ENCODE peak calls at places on chromosomes 6 and 20, in eight cellular contexts. B, P, L, Q, Z, S, H and F are unnamed samples.

GRCh38 chr20:58652606-58653303 is 1.7 kb downstream of the STX16 start:
- DNase-seq in Z (no peak), Q (no peak), B (no peak), P (no peak), H (no peak), L (no peak), S (no peak), F (no peak)

GRCh38 chr20:19934792-19935491 is 82.2 kb upstream of the NAA20 start:
- DNase-seq in Q (peak), P (no peak), L (no peak), H (no peak), S (no peak), Z (no peak), B (no peak), F (no peak)

GRCh38 chr6:114377881-114378280 is 35.1 kb upstream of the HS3ST5 start:
- DNase-seq in Q (no peak), P (no peak), S (no peak), B (peak), L (no peak), Z (no peak), H (no peak), F (no peak)

GRCh38 chr6:162055365-162055764 is 672.2 kb downstream of the PRKN start:
- DNase-seq in S (no peak), H (no peak), Q (no peak), P (no peak), B (no peak), L (no peak), Z (no peak), F (no peak)

GRCh38 chr6:134708079-134708478 is 241.8 kb downstream of the ALDH8A1 start:
- DNase-seq in Z (no peak), S (no peak), H (no peak), B (no peak), P (no peak), Q (no peak), L (no peak), F (no peak)

GRCh38 chr6:1208876-1209275 is 103.0 kb upstream of the FOXQ1 start:
- DNase-seq in Q (no peak), P (no peak), H (no peak), Z (peak), L (no peak), B (peak), S (no peak), F (no peak)

GRCh38 chr20:11792229-11792953 is 125.3 kb upstream of the BTBD3 start:
- DNase-seq in H (no peak), Q (no peak), P (no peak), Z (no peak), S (no peak), B (no peak), L (no peak), F (no peak)

GRCh38 chr6:18742406-18742805 is 355.3 kb downstream of the RNF144B start:
- DNase-seq in L (no peak), P (no peak), Q (no peak), H (peak), Z (no peak), S (no peak), B (no peak), F (no peak)

GRCh38 chr6:157867155-157867559 is 44.1 kb downstream of the SNX9 start:
- DNase-seq in S (peak), L (peak), Q (no peak), P (no peak), H (peak), Z (peak), B (peak), F (no peak)

DNA sequence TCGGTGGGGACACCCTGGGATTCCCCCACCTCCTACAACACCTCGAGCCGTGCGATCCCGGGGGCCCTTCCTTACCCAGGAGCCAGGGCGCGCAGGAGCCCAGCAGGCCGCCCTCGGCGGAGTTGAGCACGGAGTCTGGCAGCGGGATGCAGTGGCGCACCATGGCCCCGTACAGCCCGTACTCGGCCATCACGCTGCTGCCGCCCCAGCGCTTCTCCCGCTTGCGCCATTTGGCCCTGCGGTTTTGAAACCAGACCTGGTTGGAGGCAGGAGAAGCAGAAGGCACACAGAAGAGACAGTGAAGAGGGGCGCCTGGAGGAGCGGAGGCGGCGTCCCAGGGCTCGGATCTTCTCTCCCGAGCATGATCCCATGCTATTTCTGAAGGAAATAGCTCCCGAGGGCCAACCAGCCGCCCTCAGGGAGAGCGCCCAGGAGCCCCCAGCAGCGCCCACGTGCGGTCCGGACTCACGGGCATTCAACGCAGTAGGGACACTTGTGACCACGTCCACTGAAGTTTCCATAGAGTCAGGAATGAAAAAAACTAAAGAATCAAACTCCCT is 4.3 kb downstream of the VSX1 start:
- DNase-seq in L (no peak), B (peak), Z (no peak), Q (peak), P (no peak), S (peak), H (peak), F (peak)
- TF ChIP-seq CTCF in L (no peak), B (no peak), Z (no peak), Q (no peak), P (no peak), S (no peak), H (no peak), F (no peak)

DNA sequence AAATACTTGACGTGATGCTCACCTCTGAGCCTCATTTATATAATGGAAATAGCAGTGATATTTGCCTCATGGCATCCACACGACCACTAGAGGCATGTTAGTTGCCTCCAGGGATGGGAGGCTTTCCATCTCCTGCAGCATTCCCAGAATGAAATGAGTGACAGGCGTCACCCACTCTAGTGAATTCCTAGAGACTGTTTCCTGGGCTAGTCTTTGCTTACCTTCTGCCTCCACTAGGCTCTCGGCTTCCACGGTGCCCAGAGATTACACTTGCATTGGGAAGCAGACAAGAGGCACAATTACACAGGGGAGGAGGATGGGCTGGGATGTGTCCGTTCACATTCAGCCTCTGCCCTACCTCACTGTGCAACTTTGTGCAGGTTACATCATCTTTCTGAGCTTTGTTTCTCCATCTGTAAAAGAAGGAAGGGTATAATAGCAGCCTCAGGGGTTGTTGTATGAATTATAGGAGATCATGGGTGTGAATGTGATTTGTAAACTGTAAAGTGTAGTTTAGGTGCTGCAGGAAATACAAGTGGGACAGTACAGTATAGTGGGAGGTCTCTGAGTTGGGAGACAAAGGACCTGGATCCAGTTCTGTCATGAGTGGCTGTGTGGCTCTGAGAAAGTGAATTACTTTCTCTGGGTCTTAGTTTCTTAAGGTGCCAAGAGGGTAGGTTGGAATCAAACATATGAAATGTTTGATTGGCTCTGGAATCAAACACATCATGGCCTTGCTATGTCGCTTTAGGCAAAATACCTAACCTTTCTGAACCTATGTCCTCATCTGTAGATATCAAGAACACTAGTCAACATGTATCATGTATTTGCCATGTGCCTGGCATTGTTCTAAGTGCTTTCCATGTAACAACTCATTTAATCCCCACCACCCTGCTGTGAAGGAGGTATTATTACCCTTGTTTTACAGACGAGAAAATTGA is 3.6 kb upstream of the VSTM2L start:
- DNase-seq in Q (no peak), S (no peak), L (no peak), H (no peak), P (no peak), Z (no peak), B (no peak), F (no peak)
- TF ChIP-seq CTCF in Q (peak), S (no peak), L (no peak), H (no peak), P (no peak), Z (peak), B (no peak), F (no peak)

GRCh38 chr6:111727798-111728197 is 122.1 kb upstream of the TRAF3IP2 start:
- DNase-seq in L (no peak), Z (no peak), S (no peak), H (peak), Q (no peak), B (peak), P (no peak), F (no peak)
- TF ChIP-seq CTCF in L (no peak), Z (peak), S (no peak), H (peak), Q (no peak), B (peak), P (no peak), F (peak)

GRCh38 chr6:79250107-79250514 is 15.6 kb upstream of the HMGN3 start:
- DNase-seq in S (no peak), Z (no peak), B (no peak), P (no peak), Q (no peak), H (no peak), L (no peak), F (no peak)
- TF ChIP-seq CTCF in S (no peak), Z (peak), B (peak), P (no peak), Q (no peak), H (peak), L (no peak), F (no peak)

GRCh38 chr6:33591633-33592032 is 11.6 kb upstream of the BAK1 start:
- DNase-seq in L (no peak), H (no peak), Z (no peak), S (no peak), B (no peak), Q (no peak), P (no peak), F (no peak)

GRCh38 chr6:33592280-33592594 is 12.2 kb upstream of the BAK1 start:
- DNase-seq in P (no peak), L (no peak), Q (no peak), B (no peak), H (no peak), S (no peak), Z (no peak), F (no peak)

GRCh38 chr6:33589723-33590530 is 9.9 kb upstream of the BAK1 start:
- DNase-seq in H (peak), B (peak), S (peak), Z (peak), P (no peak), L (peak), Q (peak), F (no peak)

GRCh38 chr6:33589366-33589722 is 9.3 kb upstream of the BAK1 start:
- DNase-seq in B (no peak), S (no peak), Z (no peak), Q (no peak), P (no peak), L (no peak), H (no peak), F (no peak)

GRCh38 chr6:33590531-33591198 is 10.6 kb upstream of the BAK1 start:
- DNase-seq in Z (peak), B (no peak), S (peak), L (no peak), P (no peak), Q (no peak), H (peak), F (no peak)
- TF ChIP-seq CTCF in Z (peak), B (no peak), S (no peak), L (no peak), P (no peak), Q (no peak), H (no peak), F (no peak)

DNA sequence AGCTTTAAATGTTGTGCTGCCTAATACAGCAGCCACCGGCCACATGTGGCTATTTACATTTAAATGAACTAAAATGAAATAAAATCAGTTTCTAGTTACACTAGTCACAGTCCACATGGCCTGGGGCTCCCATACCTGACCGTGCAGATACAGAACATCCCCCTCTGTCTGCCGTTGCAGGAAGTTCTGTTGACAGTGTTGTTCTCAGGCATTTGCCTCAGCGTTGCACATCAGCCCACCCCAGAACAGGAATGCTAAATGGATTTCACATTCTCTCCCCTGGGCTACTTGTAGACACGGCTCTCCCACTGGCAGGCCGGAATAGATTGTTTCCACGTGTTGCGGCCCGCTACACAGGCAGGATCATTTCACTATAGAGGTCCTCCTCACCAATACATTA is 26.3 kb downstream of the JAG1 start:
- DNase-seq in Q (no peak), L (no peak), B (no peak), Z (no peak), P (no peak), H (peak), S (no peak), F (no peak)
- TF ChIP-seq CTCF in Q (peak), L (no peak), B (no peak), Z (peak), P (no peak), H (peak), S (no peak), F (peak)

DNA sequence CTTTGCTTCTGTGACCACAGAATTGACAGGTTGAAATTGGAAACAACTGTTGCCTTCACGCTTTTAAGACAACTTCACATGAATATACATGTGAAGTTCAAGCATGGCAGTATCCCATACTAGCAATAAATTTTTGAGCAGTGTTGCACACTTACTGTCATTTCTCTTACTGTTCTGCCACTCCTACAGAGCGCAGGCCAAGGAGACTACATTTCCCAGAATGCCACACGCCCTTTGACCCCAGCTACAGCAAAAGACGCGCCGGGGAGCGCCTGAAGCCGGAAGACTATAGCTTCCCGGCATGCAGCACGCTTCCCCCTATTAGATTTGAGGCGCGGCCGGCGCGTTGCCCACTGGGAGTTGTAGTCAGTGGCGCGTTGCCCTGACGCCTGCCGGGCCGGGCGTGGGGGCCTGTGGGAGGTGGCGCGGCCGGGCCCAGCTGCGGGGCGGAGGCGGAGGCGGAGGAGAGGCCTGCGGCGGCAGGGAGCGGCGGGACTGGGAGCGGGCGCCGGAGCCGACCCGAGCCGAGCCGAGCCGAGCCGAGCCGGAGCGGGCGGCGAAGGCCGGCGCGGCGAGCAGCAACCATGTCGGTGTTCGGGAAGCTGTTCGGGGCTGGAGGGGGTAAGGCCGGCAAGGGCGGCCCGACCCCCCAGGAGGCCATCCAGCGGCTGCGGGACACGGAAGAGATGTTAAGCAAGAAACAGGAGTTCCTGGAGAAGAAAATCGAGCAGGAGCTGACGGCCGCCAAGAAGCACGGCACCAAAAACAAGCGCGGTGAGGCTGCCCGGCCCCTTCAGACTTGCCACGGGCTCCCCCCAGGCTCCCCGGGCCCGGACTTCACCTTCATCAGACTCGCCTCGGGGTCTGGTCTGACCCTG is at the start of gene CHMP4B:
- DNase-seq in P (peak), B (peak), L (peak), Q (peak), H (peak), Z (peak), S (peak), F (peak)
- TF ChIP-seq CTCF in P (no peak), B (no peak), L (no peak), Q (no peak), H (no peak), Z (no peak), S (no peak), F (no peak)

DNA sequence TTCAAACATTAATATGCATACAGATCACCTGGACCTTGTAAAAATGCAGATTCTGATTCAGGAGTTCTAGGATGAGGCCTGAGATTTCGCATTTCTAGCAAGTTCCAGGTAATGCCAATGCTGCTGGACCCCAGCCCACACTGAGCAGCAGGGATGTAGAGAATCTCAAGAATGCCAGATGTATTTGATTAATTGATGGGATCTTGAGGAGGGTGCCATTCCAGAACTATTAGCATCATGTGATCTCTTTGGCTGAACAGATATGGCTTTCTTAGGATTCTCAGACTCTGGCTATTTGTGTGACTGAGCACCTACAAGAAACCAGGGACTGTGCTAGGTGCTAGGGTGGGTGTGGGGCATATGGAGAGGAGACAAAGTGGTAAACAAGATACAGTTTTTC is 16.5 kb upstream of the SNX3 start:
- DNase-seq in Z (no peak), B (no peak), P (no peak), Q (no peak), L (no peak), H (no peak), S (no peak), F (no peak)
- TF ChIP-seq CTCF in Z (no peak), B (no peak), P (no peak), Q (no peak), L (no peak), H (no peak), S (no peak), F (no peak)